ENCODE peak calls at places on chromosome 17, in six cellular contexts. T, V, Y, E, X and S are unnamed samples.

GRCh38 chr17:21089145-21089544 is 37.6 kb upstream of the DHRS7B start:
- DNase-seq in X (no peak), V (no peak), T (no peak), E (no peak), Y (no peak), S (no peak)

GRCh38 chr17:21209511-21210175 is 4.3 kb downstream of the TMEM11 start:
- DNase-seq in Y (no peak), T (no peak), X (no peak), V (no peak), E (no peak), S (no peak)

GRCh38 chr17:18925187-18925586 is 26.8 kb upstream of the SLC5A10 start:
- DNase-seq in E (no peak), X (no peak), T (no peak), V (no peak), Y (no peak), S (no peak)

GRCh38 chr17:15261818-15262290 is 3.3 kb downstream of the PMP22 start:
- DNase-seq in Y (no peak), T (peak), E (no peak), V (no peak), X (no peak), S (no peak)

GRCh38 chr17:81411305-81411704 is 16.0 kb downstream of the BAHCC1 start:
- DNase-seq in X (no peak), Y (no peak), T (no peak), E (no peak), V (no peak), S (no peak)

GRCh38 chr17:81994593-81995462 is 17.4 kb downstream of the ASPSCR1 start:
- DNase-seq in X (no peak), V (no peak), E (no peak), T (no peak), Y (no peak), S (no peak)

GRCh38 chr17:5758651-5759050 is 174.3 kb upstream of the NLRP1 start:
- DNase-seq in T (peak), E (peak), V (no peak), X (no peak), Y (no peak), S (no peak)

GRCh38 chr17:6574689-6575595 is 18.6 kb upstream of the PITPNM3 start:
- DNase-seq in X (no peak), E (no peak), V (peak), T (peak), Y (peak), S (no peak)

GRCh38 chr17:49859991-49860953 is 12.4 kb upstream of the TAC4 start:
- DNase-seq in E (no peak), X (no peak), T (peak), Y (no peak), V (no peak), S (no peak)

GRCh38 chr17:49976163-49976827 is 7.3 kb downstream of the DLX4 start:
- DNase-seq in Y (no peak), V (no peak), T (peak), E (no peak), X (no peak), S (no peak)

GRCh38 chr17:66737524-66737923 is 97.4 kb upstream of the CACNG5 start:
- DNase-seq in X (no peak), V (peak), T (peak), E (no peak), Y (no peak), S (no peak)

GRCh38 chr17:64180089-64180488 is 50.1 kb upstream of the ERN1 start:
- DNase-seq in T (no peak), Y (no peak), E (no peak), X (no peak), V (no peak), S (no peak)

GRCh38 chr17:8939496-8940334 is 25.8 kb downstream of the PIK3R5 start:
- DNase-seq in X (no peak), E (no peak), Y (peak), T (no peak), V (no peak), S (no peak)

GRCh38 chr17:81272616-81273015 is 22.5 kb downstream of the SLC38A10 start:
- DNase-seq in T (no peak), V (no peak), X (no peak), Y (no peak), E (no peak), S (no peak)

GRCh38 chr17:75767881-75768280 is 2.9 kb upstream of the GALK1 start:
- DNase-seq in Y (no peak), V (no peak), E (no peak), X (no peak), T (no peak), S (no peak)

GRCh38 chr17:77428901-77429734 is 288.3 kb downstream of the SEC14L1 start:
- DNase-seq in V (no peak), Y (no peak), X (no peak), T (no peak), E (no peak), S (no peak)

GRCh38 chr17:8315740-8316217 is 5.7 kb downstream of the ARHGEF15 start:
- DNase-seq in Y (no peak), T (peak), E (no peak), X (no peak), V (no peak), S (no peak)